ENCODE peak calls at places on chromosome 6, in five cellular contexts. U, D, P, N and J are unnamed samples.
A peak's percentile ranks its signal among the peaks of the same experiment; 100 is the strongest.

GRCh38 chr6:106773482-106773881 is 144.1 kb downstream of the QRSL1 start:
- DNase-seq in U (no peak), D (no peak), P (no peak), N (no peak), J (no peak)

GRCh38 chr6:112296122-112296521 is 41.8 kb upstream of the LAMA4 start:
- DNase-seq in U (peak; percentile 70), D (peak; percentile 67), P (no peak), N (peak; percentile 43), J (peak; percentile 39)

GRCh38 chr6:145502417-145502816 is 232.9 kb downstream of the EPM2A start:
- DNase-seq in U (no peak), D (no peak), P (no peak), N (no peak), J (no peak)

GRCh38 chr6:49333345-49334120 is 129.5 kb downstream of the MMUT start:
- DNase-seq in U (no peak), D (peak; percentile 31), P (no peak), N (no peak), J (no peak)

GRCh38 chr6:137801352-137802088 is 65.5 kb upstream of the TNFAIP3 start:
- DNase-seq in U (no peak), D (no peak), P (no peak), N (no peak), J (no peak)

GRCh38 chr6:24283043-24283985 is 74.5 kb downstream of the DCDC2 start:
- DNase-seq in U (peak; percentile 81), D (peak; percentile 61), P (peak; percentile 26), N (peak; percentile 74), J (peak; percentile 66)

GRCh38 chr6:110688661-110689268 is 126.5 kb downstream of the CDK19 start:
- DNase-seq in U (no peak), D (no peak), P (no peak), N (no peak), J (no peak)

GRCh38 chr6:129105035-129105434 is 222.1 kb downstream of the LAMA2 start:
- DNase-seq in U (peak; percentile 15), D (peak; percentile 7), P (no peak), N (no peak), J (no peak)

GRCh38 chr6:136077834-136078576 is 172.1 kb downstream of the MTFR2 start:
- DNase-seq in U (no peak), D (peak; percentile 96), P (no peak), N (no peak), J (no peak)

GRCh38 chr6:88491266-88491665 is 325.1 kb upstream of the CNR1 start:
- DNase-seq in U (no peak), D (no peak), P (no peak), N (no peak), J (no peak)

GRCh38 chr6:113825776-113826175 is 31.4 kb upstream of the MARCKS start:
- DNase-seq in U (no peak), D (peak; percentile 84), P (no peak), N (no peak), J (no peak)

GRCh38 chr6:27684264-27685211 is 211.6 kb upstream of the ZNF184 start:
- DNase-seq in U (peak; percentile 57), D (peak; percentile 76), P (peak; percentile 64), N (peak; percentile 85), J (peak; percentile 70)

GRCh38 chr6:13229205-13230085 is 98.9 kb downstream of the TBC1D7 start:
- DNase-seq in U (no peak), D (no peak), P (peak; percentile 42), N (peak; percentile 22), J (no peak)

GRCh38 chr6:3211681-3212080 is 15.8 kb downstream of the TUBB2B start:
- DNase-seq in U (no peak), D (no peak), P (no peak), N (no peak), J (no peak)

GRCh38 chr6:18155864-18156396 is 708 bp downstream of the KDM1B start:
- DNase-seq in U (peak; percentile 65), D (peak; percentile 27), P (peak; percentile 41), N (peak; percentile 76), J (peak; percentile 35)

GRCh38 chr6:155117266-155117665 is 122.2 kb downstream of the TIAM2 start:
- DNase-seq in U (no peak), D (peak; percentile 86), P (no peak), N (no peak), J (no peak)

GRCh38 chr6:139082370-139082769 is 52.5 kb upstream of the HECA start:
- DNase-seq in U (no peak), D (no peak), P (no peak), N (no peak), J (no peak)

GRCh38 chr6:131758920-131759319 is 48.1 kb upstream of the CTAGE9 start:
- DNase-seq in U (no peak), D (no peak), P (no peak), N (no peak), J (no peak)

GRCh38 chr6:27188885-27189418 is 58.5 kb upstream of the PRSS16 start:
- DNase-seq in U (peak; percentile 57), D (peak; percentile 83), P (peak; percentile 63), N (peak; percentile 47), J (peak; percentile 55)

GRCh38 chr6:21193790-21194189 is 399.8 kb upstream of the SOX4 start:
- DNase-seq in U (no peak), D (no peak), P (no peak), N (no peak), J (no peak)

GRCh38 chr6:12313992-12314589 is 23.9 kb downstream of the EDN1 start:
- DNase-seq in U (no peak), D (peak; percentile 35), P (no peak), N (no peak), J (no peak)

GRCh38 chr6:113219783-113220182 is 637.4 kb upstream of the MARCKS start:
- DNase-seq in U (no peak), D (no peak), P (no peak), N (no peak), J (no peak)